ENCODE peak calls at places on chromosomes 12 and 14, in four cellular contexts. N is prostate gland, P is A549, E is thoracic aorta. Q is an unnamed sample.

GRCh38 chr12:14403711-14404164 is 38.3 kb downstream of the ATF7IP start:
- DNase-seq in N (no peak), P (no peak), E (no peak), Q (peak; percentile 82)

GRCh38 chr12:49900371-49900770 is 3.3 kb downstream of the FAIM2 start:
- DNase-seq in N (no peak), P (no peak), E (no peak), Q (no peak)

GRCh38 chr14:22536853-22537338 is 52.1 kb downstream of the DAD1 start:
- DNase-seq in N (peak; percentile 64), P (peak; percentile 90), E (peak; percentile 83), Q (peak; percentile 94)

GRCh38 chr14:35858521-35859209 is 32.5 kb downstream of the BRMS1L start:
- DNase-seq in N (no peak), P (no peak), E (no peak), Q (peak; percentile 10)

GRCh38 chr12:106072751-106073150 is 66.0 kb downstream of the NUAK1 start:
- DNase-seq in N (no peak), P (no peak), E (no peak), Q (no peak)

GRCh38 chr12:97306121-97306520 is 156.5 kb upstream of the RMST start:
- DNase-seq in N (no peak), P (no peak), E (no peak), Q (no peak)

GRCh38 chr12:122891661-122892525 is 4.0 kb downstream of the VPS37B start:
- DNase-seq in N (no peak), P (no peak), E (no peak), Q (peak; percentile 74)

GRCh38 chr12:21296751-21297406 is 37.8 kb downstream of the SLCO1A2 start:
- DNase-seq in N (no peak), P (peak; percentile 16), E (no peak), Q (peak; percentile 3)

GRCh38 chr14:65079201-65079600 is 23.1 kb downstream of the MAX start:
- DNase-seq in N (peak; percentile 49), P (no peak), E (no peak), Q (peak; percentile 5)

GRCh38 chr12:121676190-121676589 is 6.7 kb upstream of the MORN3 start:
- DNase-seq in N (no peak), P (no peak), E (no peak), Q (no peak)

GRCh38 chr12:27336254-27336653 is 3.6 kb downstream of the BMAL2 start:
- DNase-seq in N (no peak), P (no peak), E (no peak), Q (no peak)

GRCh38 chr14:105384605-105385321 is 13.6 kb upstream of the TEX22 start:
- DNase-seq in N (no peak), P (no peak), E (no peak), Q (no peak)

GRCh38 chr12:123532808-123533649 is 490 bp downstream of the RILPL1 start:
- DNase-seq in N (no peak), P (peak; percentile 30), E (no peak), Q (peak; percentile 49)

GRCh38 chr12:80698847-80699542 is 8.4 kb upstream of the MYF6 start:
- DNase-seq in N (no peak), P (no peak), E (no peak), Q (no peak)

GRCh38 chr12:12823308-12823707 is 10.2 kb downstream of the DDX47 start:
- DNase-seq in N (no peak), P (no peak), E (no peak), Q (peak; percentile 50)

GRCh38 chr14:81562818-81563217 is 29.2 kb upstream of the SEL1L start:
- DNase-seq in N (no peak), P (no peak), E (no peak), Q (no peak)

GRCh38 chr12:112422531-112422930 is 3.8 kb downstream of the PTPN11 start:
- DNase-seq in N (no peak), P (no peak), E (no peak), Q (peak; percentile 78)

GRCh38 chr14:93538411-93538810 is 107.7 kb downstream of the UNC79 start:
- DNase-seq in N (no peak), P (no peak), E (no peak), Q (no peak)

GRCh38 chr14:95255487-95255886 is 64.2 kb downstream of the CLMN start:
- DNase-seq in N (peak; percentile 42), P (peak; percentile 81), E (no peak), Q (no peak)

GRCh38 chr12:32069731-32070130 is 36.9 kb upstream of the BICD1 start:
- DNase-seq in N (no peak), P (no peak), E (no peak), Q (no peak)

GRCh38 chr14:28751467-28752058 is 15.0 kb upstream of the FOXG1 start:
- DNase-seq in N (no peak), P (peak; percentile 51), E (no peak), Q (peak; percentile 50)

GRCh38 chr14:104503691-104504090 is 75.9 kb upstream of the C14orf180 start:
- DNase-seq in N (no peak), P (no peak), E (no peak), Q (no peak)

GRCh38 chr12:79006306-79006705 is 141.7 kb downstream of the SYT1 start:
- DNase-seq in N (no peak), P (no peak), E (no peak), Q (peak; percentile 5)
- TF ChIP-seq CTCF in N (no peak), P (peak; percentile 62), E (no peak), Q (no peak)

GRCh38 chr12:47226199-47226598 is 146.4 kb upstream of the AMIGO2 start:
- DNase-seq in N (no peak), P (no peak), E (no peak), Q (no peak)
- H3K4me3 ChIP-seq in N (no peak overlapping the region), P (peak overlapping the region; percentile 44), E (no peak overlapping the region), Q (no peak overlapping the region)

GRCh38 chr14:59944909-59945308 is 25.0 kb downstream of the LRRC9 start:
- DNase-seq in N (no peak), P (no peak), E (no peak), Q (no peak)
- TF ChIP-seq CTCF in N (no peak), P (no peak), E (no peak), Q (no peak)

DNA sequence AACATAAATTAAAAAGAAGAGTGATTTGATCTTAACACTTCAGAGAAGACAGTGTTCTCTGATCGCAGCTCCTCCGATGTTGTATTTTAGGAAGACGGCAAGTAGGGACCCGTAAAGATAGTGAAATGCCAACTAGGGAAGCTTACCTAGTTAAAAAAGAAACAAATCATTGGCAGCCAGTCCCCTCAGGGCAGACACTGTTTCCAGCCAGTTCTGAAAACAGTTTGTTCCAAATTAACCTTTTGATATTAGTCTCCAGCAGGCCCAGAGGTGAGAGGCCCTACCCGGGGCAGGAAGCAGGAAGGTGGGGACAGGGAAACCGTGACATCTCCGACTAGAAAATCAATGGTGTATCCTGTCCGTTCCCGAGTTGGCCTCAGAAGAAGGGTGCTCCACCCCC is 56.0 kb downstream of the KSR2 start:
- DNase-seq in N (peak; percentile 63), P (no peak), E (no peak), Q (no peak)
- H3K4me3 ChIP-seq in N (no peak overlapping the region), P (no peak overlapping the region), E (no peak overlapping the region), Q (no peak overlapping the region)

GRCh38 chr14:62117718-62118164 is 355.5 kb downstream of the SNAPC1 start:
- DNase-seq in N (no peak), P (no peak), E (no peak), Q (no peak)

GRCh38 chr14:62118871-62119270 is 356.7 kb downstream of the SNAPC1 start:
- DNase-seq in N (no peak), P (no peak), E (no peak), Q (no peak)

GRCh38 chr14:62118461-62118860 is 356.2 kb downstream of the SNAPC1 start:
- DNase-seq in N (no peak), P (no peak), E (no peak), Q (no peak)

DNA sequence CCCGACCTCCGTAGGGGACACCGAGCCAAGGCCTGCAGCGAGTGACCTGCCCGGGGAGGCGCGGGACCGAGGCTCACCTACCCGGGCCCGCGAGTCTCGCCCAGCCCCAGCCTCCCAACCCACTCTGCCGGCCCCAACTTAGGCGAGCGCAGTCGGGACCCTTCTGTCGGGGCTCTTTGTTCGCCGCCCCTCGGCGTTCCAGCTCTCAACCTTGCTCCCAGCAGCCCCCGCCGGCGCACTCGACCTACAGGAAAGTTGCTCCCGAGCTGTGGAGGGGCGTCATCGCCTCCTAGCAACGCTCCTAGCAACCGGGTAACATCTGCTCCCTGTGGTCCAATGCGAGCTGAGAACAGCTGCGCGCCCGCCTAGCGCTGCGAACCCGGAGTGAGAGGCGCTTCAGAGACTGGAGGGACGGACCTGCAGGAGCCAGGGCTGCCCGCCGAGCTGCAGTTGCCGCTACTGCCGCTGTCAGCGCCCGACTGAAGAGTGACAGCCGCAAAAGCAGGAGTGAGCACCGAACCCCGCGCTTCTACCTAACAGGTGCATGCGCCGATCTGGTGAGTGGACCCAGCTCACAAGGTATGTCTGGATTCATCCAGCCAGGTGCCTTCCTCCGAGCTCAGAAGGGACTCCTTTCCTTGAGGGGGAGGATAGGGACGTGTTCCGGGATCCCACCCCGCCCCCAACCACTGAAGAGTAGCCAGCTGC is 354.9 kb downstream of the SNAPC1 start:
- DNase-seq in N (peak; percentile 24), P (peak; percentile 15), E (no peak), Q (peak; percentile 45)
- TF ChIP-seq CTCF in N (no peak), P (no peak), E (no peak), Q (peak; percentile 12)

Q was measured in fibroblast of villous mesenchyme.